ENCODE peak calls at places on chromosome 14, in eight cellular contexts. B is prostate gland, T is pancreas, Z is epithelial cell of esophagus, H is progenitor cell of endocrine pancreas, G is PC-9, I is nephron progenitor cell, M is cardiac fibroblast. K is an unnamed sample.

GRCh38 chr14:51472881-51473280 is 178.8 kb upstream of the FRMD6 start:
- DNase-seq in B (no peak), T (no peak), Z (peak), H (no peak), G (no peak), I (peak), M (peak), K (peak)

GRCh38 chr14:100422556-100423420 is 99.6 kb downstream of the SLC25A47 start:
- DNase-seq in B (no peak), T (no peak), Z (no peak), H (no peak), G (no peak), I (no peak), M (no peak), K (no peak)

GRCh38 chr14:52044791-52045522 is 23.9 kb downstream of the NID2 start:
- DNase-seq in B (no peak), T (no peak), Z (peak), H (no peak), G (peak), I (no peak), M (peak), K (no peak)

GRCh38 chr14:104778694-104779331 is 16.7 kb downstream of the AKT1 start:
- DNase-seq in B (no peak), T (peak), Z (no peak), H (no peak), G (no peak), I (no peak), M (no peak), K (no peak)

GRCh38 chr14:99685061-99685995 is 1.2 kb downstream of the CYP46A1 start:
- DNase-seq in B (no peak), T (no peak), Z (no peak), H (no peak), G (no peak), I (no peak), M (no peak), K (no peak)

GRCh38 chr14:79791055-79791732 is 420.1 kb downstream of the DIO2 start:
- DNase-seq in B (no peak), T (no peak), Z (no peak), H (no peak), G (no peak), I (no peak), M (no peak), K (no peak)

GRCh38 chr14:100271247-100271939 is 32.4 kb downstream of the YY1 start:
- DNase-seq in B (peak), T (no peak), Z (peak), H (no peak), G (peak), I (no peak), M (peak), K (peak)

GRCh38 chr14:105267820-105268548 is 19.7 kb downstream of the BTBD6 start:
- DNase-seq in B (no peak), T (no peak), Z (no peak), H (no peak), G (no peak), I (no peak), M (no peak), K (no peak)

GRCh38 chr14:20427231-20428009 is 8.5 kb downstream of the KLHL33 start:
- DNase-seq in B (no peak), T (no peak), Z (peak), H (no peak), G (no peak), I (no peak), M (peak), K (no peak)

GRCh38 chr14:105207460-105207901 is 26.4 kb upstream of the NUDT14 start:
- DNase-seq in B (no peak), T (peak), Z (no peak), H (no peak), G (no peak), I (no peak), M (no peak), K (no peak)

GRCh38 chr14:24430682-24431568 is 1.2 kb downstream of the KHNYN start:
- DNase-seq in B (no peak), T (peak), Z (peak), H (no peak), G (no peak), I (peak), M (peak), K (no peak)

GRCh38 chr14:69827560-69827959 is 30.5 kb upstream of the SLC10A1 start:
- DNase-seq in B (no peak), T (no peak), Z (peak), H (no peak), G (peak), I (no peak), M (no peak), K (no peak)

GRCh38 chr14:76761849-76762616 is 765 bp downstream of the VASH1 start:
- DNase-seq in B (peak), T (peak), Z (no peak), H (no peak), G (no peak), I (peak), M (no peak), K (no peak)

GRCh38 chr14:72611956-72612500 is 281.9 kb downstream of the DPF3 start:
- DNase-seq in B (no peak), T (no peak), Z (no peak), H (peak), G (no peak), I (no peak), M (no peak), K (no peak)

GRCh38 chr14:68874746-68875155 is 81.9 kb upstream of the ZFP36L1 start:
- DNase-seq in B (no peak), T (no peak), Z (no peak), H (no peak), G (no peak), I (no peak), M (no peak), K (no peak)

GRCh38 chr14:24053548-24054323 is 1.9 kb downstream of the CARMIL3 start:
- DNase-seq in B (no peak), T (no peak), Z (no peak), H (no peak), G (no peak), I (no peak), M (no peak), K (no peak)

GRCh38 chr14:70887207-70888150 is 19.8 kb upstream of the PCNX1 start:
- DNase-seq in B (no peak), T (no peak), Z (no peak), H (no peak), G (no peak), I (no peak), M (peak), K (no peak)

GRCh38 chr14:77804592-77804991 is 4.7 kb downstream of the ADCK1 start:
- DNase-seq in B (no peak), T (no peak), Z (peak), H (no peak), G (peak), I (no peak), M (peak), K (peak)

GRCh38 chr14:95994593-95994928 is 44.6 kb upstream of the C14orf132 start:
- DNase-seq in B (no peak), T (no peak), Z (no peak), H (no peak), G (no peak), I (no peak), M (no peak), K (no peak)
- TF ChIP-seq CTCF in B (no peak), T (no peak), Z (no peak), H (no peak), G (peak), I (no peak), M (no peak), K (no peak)

GRCh38 chr14:65835501-65835900 is 423.0 kb downstream of the FUT8 start:
- DNase-seq in B (no peak), T (no peak), Z (no peak), H (no peak), G (no peak), I (no peak), M (no peak), K (no peak)

GRCh38 chr14:65834812-65835211 is 422.3 kb downstream of the FUT8 start:
- DNase-seq in B (no peak), T (no peak), Z (no peak), H (no peak), G (no peak), I (no peak), M (no peak), K (no peak)

GRCh38 chr14:65834051-65834450 is 421.5 kb downstream of the FUT8 start:
- DNase-seq in B (no peak), T (no peak), Z (no peak), H (no peak), G (no peak), I (no peak), M (no peak), K (no peak)

GRCh38 chr14:65833256-65833880 is 420.8 kb downstream of the FUT8 start:
- DNase-seq in B (no peak), T (no peak), Z (no peak), H (no peak), G (no peak), I (peak), M (no peak), K (no peak)

GRCh38 chr14:65832431-65833253 is 420.1 kb downstream of the FUT8 start:
- DNase-seq in B (no peak), T (no peak), Z (no peak), H (no peak), G (no peak), I (no peak), M (peak), K (no peak)
- TF ChIP-seq CTCF in B (no peak), T (no peak), Z (no peak), H (peak), G (no peak), I (no peak), M (peak), K (no peak)

GRCh38 chr14:30162066-30162465 is 234.4 kb upstream of the PRKD1 start:
- DNase-seq in B (no peak), T (no peak), Z (no peak), H (no peak), G (no peak), I (no peak), M (no peak), K (no peak)

GRCh38 chr14:30160608-30161007 is 233.0 kb upstream of the PRKD1 start:
- DNase-seq in B (no peak), T (no peak), Z (no peak), H (no peak), G (no peak), I (no peak), M (no peak), K (no peak)

GRCh38 chr14:30153662-30154061 is 226.0 kb upstream of the PRKD1 start:
- DNase-seq in B (no peak), T (no peak), Z (no peak), H (no peak), G (no peak), I (no peak), M (no peak), K (no peak)

DNA sequence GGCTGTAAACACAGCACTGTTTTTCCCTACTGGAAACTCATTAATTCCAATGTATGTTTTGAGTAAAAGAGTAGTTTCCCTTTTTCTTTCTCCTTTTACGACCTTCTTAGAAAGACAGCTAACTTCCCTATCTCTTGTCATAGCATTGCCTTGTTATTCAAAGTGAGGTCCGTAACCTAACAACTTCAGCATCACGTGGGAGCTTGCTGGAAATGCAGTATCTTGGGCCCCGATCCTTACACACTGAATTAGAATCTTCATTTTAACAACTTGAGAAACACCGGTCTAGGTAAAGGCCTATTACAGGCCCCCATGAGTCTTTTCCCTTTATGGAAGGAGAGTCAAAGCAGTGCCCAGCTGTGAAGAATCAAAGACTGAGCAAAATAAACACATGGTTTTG is 230.7 kb upstream of the PRKD1 start:
- DNase-seq in B (no peak), T (no peak), Z (no peak), H (no peak), G (no peak), I (no peak), M (no peak), K (no peak)
- TF ChIP-seq CTCF in B (no peak), T (no peak), Z (no peak), H (no peak), G (no peak), I (no peak), M (no peak), K (no peak)

GRCh38 chr14:58947816-58948440 is 240.5 kb upstream of the DAAM1 start:
- DNase-seq in B (no peak), T (no peak), Z (peak), H (no peak), G (no peak), I (no peak), M (peak), K (no peak)
- TF ChIP-seq CTCF in B (no peak), T (no peak), Z (no peak), H (peak), G (no peak), I (no peak), M (no peak), K (no peak)

GRCh38 chr14:61304678-61305077 is 16.7 kb upstream of the PRKCH start:
- DNase-seq in B (no peak), T (no peak), Z (no peak), H (no peak), G (no peak), I (no peak), M (no peak), K (no peak)
- TF ChIP-seq CTCF in B (no peak), T (no peak), Z (no peak), H (no peak), G (no peak), I (no peak), M (no peak), K (no peak)

GRCh38 chr14:92877757-92878431 is 45.1 kb upstream of the CHGA start:
- DNase-seq in B (no peak), T (peak), Z (no peak), H (no peak), G (no peak), I (peak), M (peak), K (no peak)

GRCh38 chr14:92883066-92883465 is 39.9 kb upstream of the CHGA start:
- DNase-seq in B (no peak), T (no peak), Z (no peak), H (no peak), G (no peak), I (no peak), M (no peak), K (no peak)

GRCh38 chr14:92884410-92884809 is 38.5 kb upstream of the CHGA start:
- DNase-seq in B (no peak), T (no peak), Z (no peak), H (no peak), G (no peak), I (no peak), M (no peak), K (no peak)

GRCh38 chr14:92880351-92880750 is 42.6 kb upstream of the CHGA start:
- DNase-seq in B (no peak), T (no peak), Z (peak), H (no peak), G (peak), I (no peak), M (no peak), K (no peak)

GRCh38 chr14:92880851-92881250 is 42.1 kb upstream of the CHGA start:
- DNase-seq in B (peak), T (no peak), Z (peak), H (no peak), G (peak), I (no peak), M (peak), K (peak)
- TF ChIP-seq CTCF in B (peak), T (no peak), Z (peak), H (peak), G (peak), I (no peak), M (peak), K (peak)

GRCh38 chr14:89249296-89249565 is 167.8 kb downstream of the FOXN3 start:
- DNase-seq in B (no peak), T (no peak), Z (peak), H (no peak), G (no peak), I (no peak), M (no peak), K (no peak)
- TF ChIP-seq CTCF in B (no peak), T (no peak), Z (no peak), H (no peak), G (no peak), I (no peak), M (no peak), K (no peak)

GRCh38 chr14:96096639-96097610 is 57.8 kb downstream of the C14orf132 start:
- DNase-seq in B (no peak), T (no peak), Z (no peak), H (no peak), G (no peak), I (no peak), M (no peak), K (no peak)

GRCh38 chr14:96098999-96099335 is 59.8 kb downstream of the C14orf132 start:
- DNase-seq in B (no peak), T (no peak), Z (no peak), H (no peak), G (no peak), I (no peak), M (no peak), K (no peak)

GRCh38 chr14:96100171-96101064 is 61.3 kb downstream of the C14orf132 start:
- DNase-seq in B (peak), T (peak), Z (peak), H (peak), G (peak), I (peak), M (peak), K (peak)

GRCh38 chr14:96097752-96098151 is 58.6 kb downstream of the C14orf132 start:
- DNase-seq in B (no peak), T (no peak), Z (no peak), H (no peak), G (no peak), I (no peak), M (no peak), K (no peak)

GRCh38 chr14:96098309-96098998 is 59.3 kb downstream of the C14orf132 start:
- DNase-seq in B (peak), T (no peak), Z (peak), H (peak), G (peak), I (peak), M (peak), K (peak)
- TF ChIP-seq CTCF in B (peak), T (peak), Z (peak), H (peak), G (peak), I (peak), M (peak), K (peak)

K was measured in Calu3.